ENCODE peak calls at places on chromosomes 2 and 18, in nine cellular contexts. V is GM13977, E is fibroblast of lung, B is left ventricle myocardium inferior, T is GM13976, J is HCT116, W is heart left ventricle, Z is Panc1, H is kidney epithelial cell. L is an unnamed sample.

GRCh38 chr2:45860136-45861106 is 208.9 kb downstream of the PRKCE start:
- DNase-seq in W (peak; percentile 53), E (peak; percentile 52), V (no peak), H (no peak), J (no peak), B (peak; percentile 51), Z (no peak), T (no peak), L (no peak)

GRCh38 chr2:220948579-220948978 is 623.5 kb downstream of the EPHA4 start:
- DNase-seq in J (no peak), T (no peak), H (no peak), E (no peak), Z (no peak), B (no peak), V (no peak), W (no peak), L (no peak)

GRCh38 chr2:232886632-232887031 is 16.6 kb downstream of the SNORC start:
- DNase-seq in T (no peak), W (no peak), V (no peak), Z (no peak), B (no peak), H (no peak), J (no peak), E (no peak), L (no peak)

GRCh38 chr2:68024450-68024849 is 38.4 kb downstream of the C1D start:
- DNase-seq in Z (no peak), J (no peak), E (no peak), B (no peak), T (no peak), V (no peak), W (no peak), H (no peak), L (no peak)

GRCh38 chr2:98796775-98797544 is 66.0 kb upstream of the MGAT4A start:
- DNase-seq in Z (no peak), B (no peak), J (no peak), E (no peak), V (no peak), W (no peak), T (no peak), H (no peak), L (no peak)

GRCh38 chr2:108586631-108587030 is 52.4 kb downstream of the LIMS1 start:
- DNase-seq in Z (no peak), W (peak; percentile 52), E (no peak), V (no peak), T (no peak), J (no peak), B (no peak), H (no peak), L (no peak)

GRCh38 chr2:71727562-71727961 is 274.2 kb downstream of the DYSF start:
- DNase-seq in B (no peak), H (no peak), E (no peak), T (no peak), W (no peak), J (no peak), V (no peak), Z (no peak), L (no peak)

GRCh38 chr18:46283895-46284295 is 179.7 kb downstream of the HAUS1 start:
- DNase-seq in J (no peak), Z (no peak), E (no peak), T (no peak), W (no peak), V (no peak), H (no peak), B (no peak), L (no peak)

GRCh38 chr2:71500426-71501079 is 47.2 kb downstream of the DYSF start:
- DNase-seq in B (peak; percentile 32), W (peak; percentile 78), E (no peak), V (no peak), Z (no peak), J (no peak), T (no peak), H (no peak), L (no peak)

GRCh38 chr2:26626606-26627005 is 14.6 kb downstream of the CIB4 start:
- DNase-seq in H (no peak), V (no peak), Z (no peak), B (no peak), T (no peak), E (no peak), W (no peak), J (no peak), L (no peak)

GRCh38 chr2:192885569-192886160 is 690.9 kb upstream of the TMEFF2 start:
- DNase-seq in W (no peak), J (no peak), H (no peak), V (no peak), T (no peak), Z (no peak), B (no peak), E (no peak), L (peak; percentile 20)

GRCh38 chr2:108297436-108298141 is 8.9 kb downstream of the SULT1C2 start:
- DNase-seq in H (peak; percentile 41), W (no peak), J (no peak), E (peak; percentile 81), Z (no peak), V (no peak), T (no peak), B (no peak), L (peak; percentile 7)

GRCh38 chr2:501130-501529 is 176.1 kb downstream of the TMEM18 start:
- DNase-seq in E (no peak), J (peak; percentile 19), V (no peak), H (no peak), Z (no peak), B (no peak), T (no peak), W (no peak), L (no peak)

GRCh38 chr2:14776216-14776615 is 143.7 kb downstream of the LRATD1 start:
- DNase-seq in B (no peak), H (no peak), V (no peak), Z (no peak), W (no peak), J (no peak), T (no peak), E (no peak), L (peak; percentile 9)

GRCh38 chr2:58480191-58480590 is 239.1 kb upstream of the FANCL start:
- DNase-seq in W (no peak), V (no peak), T (no peak), E (no peak), Z (no peak), J (no peak), H (no peak), B (no peak), L (no peak)
- TF ChIP-seq CTCF in W (no peak), V (no peak), T (no peak), E (no peak), Z (no peak), J (no peak), H (no peak), B (no peak), L (no peak)

DNA sequence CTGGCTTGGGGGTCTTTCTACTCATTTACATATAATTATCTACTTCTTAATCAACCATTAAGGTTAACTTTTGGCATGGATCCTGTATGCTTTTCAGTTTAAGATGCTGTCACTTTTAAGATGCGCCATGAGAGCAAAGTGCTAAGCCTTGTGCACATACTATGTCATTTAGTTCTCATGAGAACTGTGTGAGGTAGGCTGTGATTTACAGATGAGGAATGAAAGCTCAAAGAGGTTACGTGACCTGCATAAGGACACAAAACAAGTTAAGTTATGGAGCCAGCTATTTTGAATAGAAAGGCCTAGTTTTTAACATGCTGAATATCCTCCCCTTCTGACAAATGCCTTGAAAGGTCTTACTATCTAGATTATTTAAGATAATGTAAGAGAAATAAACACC is 4.2 kb downstream of the NEDD4L start:
- DNase-seq in H (no peak), Z (no peak), T (no peak), W (no peak), E (no peak), V (no peak), J (no peak), B (no peak), L (no peak)
- TF ChIP-seq CTCF in H (no peak), Z (no peak), T (no peak), W (no peak), E (no peak), V (no peak), J (no peak), B (no peak), L (no peak)

DNA sequence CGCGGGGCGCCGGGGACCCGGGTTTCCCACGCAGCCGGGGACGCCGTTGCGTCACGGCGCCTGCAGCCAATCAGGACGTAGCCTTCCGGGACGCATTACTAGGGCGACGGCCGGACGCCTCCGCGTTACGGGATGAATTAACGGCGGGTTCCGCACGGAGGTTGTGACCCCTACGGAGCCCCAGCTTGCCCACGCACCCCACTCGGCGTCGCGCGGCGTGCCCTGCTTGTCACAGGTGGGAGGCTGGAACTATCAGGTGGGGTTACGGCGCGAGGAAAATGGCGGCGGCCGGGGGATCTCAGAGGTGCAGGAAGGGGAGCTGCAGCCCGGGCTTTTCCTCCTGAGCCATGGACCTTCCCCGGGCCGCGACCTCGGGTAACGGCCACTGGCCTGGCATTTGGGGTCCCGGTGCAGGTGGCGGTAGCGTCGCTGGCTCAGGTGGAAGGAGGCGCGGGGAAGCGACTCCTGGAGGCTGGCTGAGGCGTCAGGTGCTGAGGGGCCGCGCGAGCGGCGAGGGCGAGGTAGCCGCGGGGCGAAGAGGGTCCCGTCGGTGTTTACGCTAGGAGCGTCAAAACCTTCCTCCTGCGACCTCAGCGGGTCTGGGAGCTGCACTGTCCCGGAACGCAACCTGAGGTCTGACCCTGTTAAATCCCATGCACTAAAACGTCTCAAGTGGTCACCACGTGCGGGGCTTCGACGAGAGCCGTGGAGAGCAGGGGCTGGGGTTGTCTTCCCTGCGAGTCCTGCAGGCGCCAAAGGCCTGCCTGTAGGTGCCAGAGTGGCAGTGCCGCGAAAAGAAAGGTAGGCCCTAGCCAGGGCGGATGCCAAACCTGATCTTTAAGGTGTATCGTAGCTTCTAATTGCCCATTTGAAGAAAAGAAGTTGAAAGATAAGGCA is at the start of gene LCLAT1:
- DNase-seq in V (peak; percentile 85), B (peak; percentile 89), H (no peak), E (peak; percentile 69), T (peak; percentile 92), J (peak; percentile 37), Z (peak; percentile 36), W (peak; percentile 87), L (peak; percentile 84)
- TF ChIP-seq CTCF in V (no peak), B (peak; percentile 17), H (peak; percentile 17), E (no peak), T (no peak), J (peak; percentile 9), Z (no peak), W (no peak), L (no peak)

GRCh38 chr2:200627110-200627770 is 41.4 kb downstream of the AOX1 start:
- DNase-seq in V (no peak), E (no peak), B (no peak), J (no peak), W (no peak), T (no peak), H (no peak), Z (no peak), L (no peak)
- TF ChIP-seq CTCF in V (no peak), E (no peak), B (no peak), J (no peak), W (no peak), T (no peak), H (no peak), Z (no peak), L (no peak)

L was measured in Calu3.